ENCODE peak calls at places on chromosomes 12 and 14, in five cellular contexts. S is heart right ventricle, W is esophagus squamous epithelium, K is spleen, Y is keratinocyte. D is an unnamed sample. For H3K36me3 and H3K9me3, the result is how much of the 10 kb centered on the place peaks cover.

GRCh38 chr12:116533343-116534248 is 25.6 kb upstream of the MAP1LC3B2 start:
- DNase-seq in S (peak), W (no peak), K (peak), Y (no peak), D (peak)

GRCh38 chr12:56348776-56349175 is 10.1 kb downstream of the IL23A start:
- DNase-seq in S (no peak), W (no peak), K (peak), Y (no peak), D (no peak)

GRCh38 chr14:31962920-31963319 is 114.2 kb upstream of the ARHGAP5 start:
- DNase-seq in S (no peak), W (no peak), K (no peak), Y (no peak), D (no peak)

GRCh38 chr12:109147954-109148353 is 31.6 kb downstream of the ACACB start:
- DNase-seq in S (no peak), W (no peak), K (no peak), Y (no peak), D (peak)

GRCh38 chr12:53973093-53974042 is at the start of gene HOXC11:
- DNase-seq in S (no peak), W (no peak), K (peak), Y (no peak), D (no peak)

GRCh38 chr14:81565441-81566290 is 32.0 kb upstream of the SEL1L start:
- DNase-seq in S (no peak), W (no peak), K (no peak), Y (no peak), D (no peak)

GRCh38 chr12:110343921-110344555 is 59.5 kb downstream of the ANAPC7 start:
- DNase-seq in S (no peak), W (no peak), K (no peak), Y (no peak), D (no peak)

GRCh38 chr12:31715283-31715825 is 13.5 kb downstream of the AMN1 start:
- DNase-seq in S (no peak), W (no peak), K (no peak), Y (no peak), D (no peak)

GRCh38 chr14:89720076-89720687 is 234.3 kb downstream of the EFCAB11 start:
- DNase-seq in S (no peak), W (no peak), K (no peak), Y (no peak), D (no peak)

GRCh38 chr12:109502332-109502731 is 24.9 kb downstream of the UBE3B start:
- DNase-seq in S (no peak), W (no peak), K (no peak), Y (no peak), D (no peak)

GRCh38 chr14:57153286-57153685 is 115.4 kb downstream of the EXOC5 start:
- DNase-seq in S (no peak), W (no peak), K (no peak), Y (no peak), D (no peak)

GRCh38 chr12:76704693-76705092 is 59.2 kb upstream of the ZDHHC17 start:
- DNase-seq in S (no peak), W (no peak), K (no peak), Y (no peak), D (no peak)

GRCh38 chr12:93990832-93991748 is 157.3 kb upstream of the PLXNC1 start:
- DNase-seq in S (peak), W (no peak), K (no peak), Y (no peak), D (peak)

GRCh38 chr14:37591941-37592287 is 3.1 kb downstream of the FOXA1 start:
- DNase-seq in S (no peak), W (no peak), K (no peak), Y (no peak), D (no peak)

GRCh38 chr12:91493308-91493707 is 310.7 kb upstream of the DCN start:
- DNase-seq in S (no peak), W (no peak), K (no peak), Y (no peak), D (no peak)

GRCh38 chr12:11568155-11568761 is 81.2 kb upstream of the ETV6 start:
- DNase-seq in S (no peak), W (no peak), K (no peak), Y (no peak), D (no peak)

GRCh38 chr12:68236421-68237059 is 10.9 kb upstream of the IL26 start:
- DNase-seq in S (peak), W (no peak), K (no peak), Y (no peak), D (no peak)

GRCh38 chr14:71482701-71483100 is 449.5 kb upstream of the RGS6 start:
- DNase-seq in S (no peak), W (no peak), K (no peak), Y (no peak), D (no peak)

GRCh38 chr12:15863258-15863835 is 18.8 kb upstream of the STRAP start:
- DNase-seq in S (no peak), W (no peak), K (no peak), Y (no peak), D (no peak)

GRCh38 chr14:73457935-73458218 is 469 bp downstream of the NUMB start:
- DNase-seq in S (peak), W (no peak), K (no peak), Y (no peak), D (peak)

GRCh38 chr14:91059576-91060471 is 617 bp downstream of the RPS6KA5 start:
- DNase-seq in S (peak), W (no peak), K (peak), Y (no peak), D (peak)

GRCh38 chr12:51450333-51450732 is 25.7 kb downstream of the SLC4A8 start:
- DNase-seq in S (no peak), W (no peak), K (no peak), Y (no peak), D (no peak)

GRCh38 chr12:94534761-94535613 is 75.3 kb upstream of the CEP83 start:
- DNase-seq in S (no peak), W (no peak), K (no peak), Y (no peak), D (no peak)

GRCh38 chr12:21521541-21521940 is 4.6 kb upstream of the SPX start:
- DNase-seq in S (no peak), W (no peak), K (no peak), Y (no peak), D (no peak)

GRCh38 chr14:52365071-52365470 is 51.0 kb downstream of the PTGER2 start:
- DNase-seq in S (no peak), W (no peak), K (no peak), Y (no peak), D (no peak)

GRCh38 chr12:93839076-93839475 is 161.9 kb downstream of the CRADD start:
- DNase-seq in S (no peak), W (no peak), K (no peak), Y (no peak), D (no peak)

GRCh38 chr12:92244036-92244435 is 98.4 kb upstream of the BTG1 start:
- DNase-seq in S (no peak), W (no peak), K (no peak), Y (no peak), D (peak)

GRCh38 chr14:77105554-77105953 is 7.5 kb downstream of the CIPC start:
- DNase-seq in S (no peak), W (no peak), K (no peak), Y (no peak), D (no peak)

GRCh38 chr12:64824500-64825142 is at the start of gene TBC1D30:
- DNase-seq in S (peak), W (no peak), K (no peak), Y (no peak), D (no peak)

GRCh38 chr14:30681752-30682355 is 59.7 kb downstream of the SCFD1 start:
- DNase-seq in S (no peak), W (no peak), K (no peak), Y (no peak), D (no peak)

GRCh38 chr12:26318661-26319068 is 123.3 kb downstream of the SSPN start:
- DNase-seq in S (peak), W (no peak), K (no peak), Y (peak), D (peak)

GRCh38 chr12:26205946-26206345 is 10.6 kb downstream of the SSPN start:
- DNase-seq in S (no peak), W (no peak), K (no peak), Y (no peak), D (no peak)

GRCh38 chr14:100982356-100982755 is 78.8 kb upstream of the RTL1 start:
- DNase-seq in S (no peak), W (no peak), K (no peak), Y (no peak), D (no peak)

DNA sequence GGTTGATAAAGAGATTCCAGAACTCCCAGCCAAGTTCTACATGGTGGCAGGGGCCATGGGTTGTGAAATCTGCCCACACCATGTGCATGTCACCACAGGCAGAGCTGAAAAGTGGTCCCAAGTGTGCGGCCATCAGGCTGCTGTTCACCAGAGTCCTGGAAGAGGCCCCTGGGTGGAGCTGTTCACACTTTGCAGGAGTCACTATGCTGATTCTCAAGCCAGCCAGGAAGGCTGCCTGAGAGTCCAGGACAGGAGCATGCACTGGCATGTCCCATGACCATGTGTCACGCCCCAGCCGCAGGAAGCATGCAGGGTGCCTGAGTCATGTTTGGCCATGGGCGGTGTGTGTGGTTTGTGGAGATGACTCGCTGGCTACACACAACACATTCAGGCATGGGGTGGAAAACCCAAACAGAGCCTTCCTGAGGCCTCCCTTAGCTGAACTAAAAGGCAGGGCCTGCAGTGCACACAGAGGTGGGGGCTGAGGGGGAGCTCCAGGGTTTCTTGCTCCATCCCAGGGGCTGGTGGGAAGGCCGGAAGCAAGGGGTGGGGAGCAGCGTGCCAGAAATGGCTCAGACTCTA is 19.5 kb downstream of the ABCB9 start:
- DNase-seq in S (peak), W (peak), K (peak), Y (peak), D (peak)
- TF ChIP-seq CTCF in S (peak), W (peak), K (no peak), Y (no peak), D (no peak)

GRCh38 chr12:128796439-128797118 is 27.2 kb downstream of the SLC15A4 start:
- DNase-seq in S (no peak), W (no peak), K (no peak), Y (no peak), D (peak)
- H3K36me3 ChIP-seq in S (under half), W (half or more), K (half or more), Y (under half), D (under half)

GRCh38 chr12:1405619-1406018 is 188.8 kb downstream of the FBXL14 start:
- DNase-seq in S (no peak), W (no peak), K (no peak), Y (no peak), D (no peak)
- H3K9me3 ChIP-seq in S (under half), W (under half), K (under half), Y (under half), D (under half)

GRCh38 chr12:106039646-106040404 is 98.9 kb downstream of the NUAK1 start:
- DNase-seq in S (no peak), W (no peak), K (no peak), Y (no peak), D (no peak)
- TF ChIP-seq CTCF in S (no peak), W (no peak), K (no peak), Y (no peak), D (no peak)

D was measured in gastrocnemius medialis.